ENCODE peak calls at places on chromosomes 5 and 9, in seven cellular contexts. P is body of pancreas; V is CD8-positive, alpha-beta T cell; R is aorta; Z is hepatocyte; L is lung; N is right cardiac atrium. J is an unnamed sample. For H3K27me3, the result is how much of the 10 kb centered on the place peaks cover.

GRCh38 chr5:124124711-124125229 is 612.8 kb downstream of the CSNK1G3 start:
- DNase-seq in P (no peak), V (no peak), R (no peak), Z (no peak), L (no peak), N (no peak), J (peak)

GRCh38 chr5:172548311-172548731 is 92.7 kb upstream of the NEURL1B start:
- DNase-seq in P (no peak), V (no peak), R (no peak), Z (no peak), L (no peak), N (no peak), J (no peak)

GRCh38 chr9:134236001-134236421 is 71.6 kb upstream of the RNU6ATAC start:
- DNase-seq in P (no peak), V (no peak), R (no peak), Z (no peak), L (no peak), N (peak), J (no peak)

GRCh38 chr9:2787065-2787464 is 56.8 kb downstream of the PUM3 start:
- DNase-seq in P (no peak), V (no peak), R (no peak), Z (no peak), L (no peak), N (no peak), J (no peak)

GRCh38 chr5:126044111-126044668 is 379.0 kb upstream of the GRAMD2B start:
- DNase-seq in P (peak), V (no peak), R (no peak), Z (peak), L (no peak), N (peak), J (peak)

GRCh38 chr9:131094622-131095021 is 1.7 kb upstream of the AIF1L start:
- DNase-seq in P (no peak), V (no peak), R (no peak), Z (peak), L (no peak), N (peak), J (no peak)

GRCh38 chr5:125611541-125611940 is 811.7 kb upstream of the GRAMD2B start:
- DNase-seq in P (no peak), V (no peak), R (no peak), Z (no peak), L (no peak), N (no peak), J (no peak)

GRCh38 chr5:37071901-37072581 is 177.1 kb downstream of the CPLANE1 start:
- DNase-seq in P (no peak), V (no peak), R (no peak), Z (no peak), L (no peak), N (no peak), J (peak)

GRCh38 chr9:94971378-94972131 is 245.1 kb downstream of the AOPEP start:
- DNase-seq in P (peak), V (no peak), R (no peak), Z (no peak), L (no peak), N (no peak), J (no peak)

GRCh38 chr5:116389601-116390000 is 185.0 kb downstream of the SEMA6A start:
- DNase-seq in P (no peak), V (no peak), R (no peak), Z (no peak), L (no peak), N (no peak), J (no peak)

GRCh38 chr5:150945501-150945900 is 40.7 kb upstream of the ZNF300 start:
- DNase-seq in P (no peak), V (no peak), R (no peak), Z (no peak), L (no peak), N (no peak), J (no peak)

GRCh38 chr9:115615821-115616665 is 498.1 kb upstream of the TNC start:
- DNase-seq in P (no peak), V (no peak), R (no peak), Z (no peak), L (no peak), N (no peak), J (no peak)

GRCh38 chr9:126491256-126491879 is 122.4 kb upstream of the LMX1B start:
- DNase-seq in P (peak), V (peak), R (peak), Z (peak), L (peak), N (peak), J (peak)

GRCh38 chr9:136018257-136019031 is 57.3 kb upstream of the UBAC1 start:
- DNase-seq in P (no peak), V (no peak), R (no peak), Z (no peak), L (no peak), N (peak), J (no peak)

GRCh38 chr9:117796681-117797080 is 92.5 kb downstream of the TLR4 start:
- DNase-seq in P (no peak), V (no peak), R (no peak), Z (no peak), L (no peak), N (no peak), J (no peak)

GRCh38 chr9:76379494-76379893 is 14.7 kb downstream of the RFK start:
- DNase-seq in P (peak), V (no peak), R (no peak), Z (no peak), L (no peak), N (no peak), J (peak)

GRCh38 chr5:162096448-162096847 is 28.9 kb downstream of the GABRG2 start:
- DNase-seq in P (no peak), V (no peak), R (no peak), Z (peak), L (no peak), N (no peak), J (no peak)

DNA sequence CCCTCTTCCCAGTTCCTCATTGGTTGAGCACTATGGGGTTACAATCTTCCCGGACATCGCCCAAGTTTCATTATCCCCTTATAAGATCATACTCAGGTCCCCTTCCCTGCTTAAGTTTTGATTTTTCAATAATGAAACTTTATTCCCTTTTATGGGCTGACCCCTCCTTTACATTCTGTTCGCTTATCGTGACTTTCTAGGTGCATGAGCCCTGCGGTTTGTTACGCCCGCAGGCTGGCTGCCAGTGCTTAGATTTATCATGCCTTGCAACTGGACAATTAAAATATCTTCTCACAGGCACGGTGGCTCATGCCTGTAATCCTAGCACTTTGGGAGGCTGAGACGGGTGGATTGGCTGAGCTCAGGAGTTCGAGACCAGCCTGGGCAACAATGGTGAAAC is 127.9 kb upstream of the FER start:
- DNase-seq in P (no peak), V (no peak), R (no peak), Z (no peak), L (no peak), N (no peak), J (no peak)
- H3K27me3 ChIP-seq in P (under half), V (under half), R (under half), Z (under half), L (under half), N (under half), J (under half)

GRCh38 chr9:85941966-85942912 is 1.3 kb downstream of the NAA35 start:
- DNase-seq in P (no peak), V (no peak), R (no peak), Z (no peak), L (no peak), N (no peak), J (no peak)
- H3K27ac ChIP-seq in P (no peak), V (peak), R (no peak), Z (peak), L (no peak), N (no peak), J (no peak)

GRCh38 chr5:55734658-55735057 is 3.2 kb upstream of the DDX4 start:
- DNase-seq in P (no peak), V (no peak), R (no peak), Z (no peak), L (no peak), N (no peak), J (no peak)

GRCh38 chr5:55742778-55743177 is 4.9 kb downstream of the DDX4 start:
- DNase-seq in P (peak), V (no peak), R (no peak), Z (no peak), L (no peak), N (no peak), J (no peak)

GRCh38 chr5:55731848-55732247 is 6.0 kb upstream of the DDX4 start:
- DNase-seq in P (no peak), V (no peak), R (no peak), Z (no peak), L (no peak), N (no peak), J (no peak)

GRCh38 chr5:55732592-55732991 is 5.3 kb upstream of the DDX4 start:
- DNase-seq in P (no peak), V (no peak), R (no peak), Z (no peak), L (no peak), N (no peak), J (peak)

GRCh38 chr5:55737793-55738192 is at the start of gene DDX4:
- DNase-seq in P (no peak), V (no peak), R (no peak), Z (no peak), L (no peak), N (no peak), J (no peak)
- H3K4me3 ChIP-seq in P (no peak), V (no peak), R (no peak), Z (no peak), L (no peak), N (no peak), J (no peak)

GRCh38 chr5:1896602-1897376 is 14.1 kb upstream of the IRX4 start:
- DNase-seq in P (no peak), V (no peak), R (peak), Z (no peak), L (no peak), N (peak), J (no peak)
- H3K27me3 ChIP-seq in P (under half), V (under half), R (under half), Z (half or more), L (under half), N (under half), J (under half)

DNA sequence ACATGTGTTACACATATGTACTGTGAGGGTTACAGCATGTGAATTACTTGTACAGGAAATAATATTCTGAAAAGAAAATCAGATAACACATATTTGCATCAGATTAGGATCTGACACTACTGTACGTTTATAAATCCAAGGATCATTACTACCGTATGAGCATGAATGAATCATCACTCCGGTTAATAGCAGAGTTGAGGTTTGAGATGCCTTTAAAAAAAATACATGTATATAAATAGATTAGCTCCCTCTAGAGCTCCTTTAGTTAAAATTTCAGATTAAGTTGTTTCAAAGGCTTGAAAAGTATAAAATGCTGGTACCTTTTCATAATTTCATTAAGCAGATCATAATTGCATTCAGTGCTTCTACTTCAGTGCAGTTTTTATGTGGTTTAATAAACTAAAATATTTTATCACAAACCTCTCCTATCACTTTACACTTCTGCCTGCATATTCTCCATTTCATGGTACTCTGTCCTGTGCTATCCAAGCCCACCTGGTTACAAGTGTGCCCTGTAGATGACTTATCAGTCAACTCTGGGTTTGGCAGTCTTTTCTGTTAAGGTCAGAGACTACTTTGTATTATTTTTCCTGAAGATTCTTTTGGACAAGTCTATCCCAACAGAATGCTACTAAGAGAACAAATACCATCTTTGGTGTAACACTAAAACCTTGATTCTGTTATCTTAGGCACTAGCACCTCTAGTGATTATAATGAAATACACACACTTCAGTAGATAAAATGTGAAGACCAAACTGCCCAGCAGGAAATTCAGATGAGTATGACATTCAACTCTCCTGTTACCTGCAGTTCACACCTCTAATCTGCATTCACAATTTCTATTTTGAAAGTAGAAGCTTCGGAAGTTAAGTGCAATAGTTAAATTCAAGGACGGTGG is 48.0 kb upstream of the POU5F2 start:
- DNase-seq in P (no peak), V (no peak), R (no peak), Z (no peak), L (no peak), N (no peak), J (no peak)
- H3K27ac ChIP-seq in P (no peak), V (no peak), R (no peak), Z (no peak), L (no peak), N (no peak), J (no peak)

GRCh38 chr5:43602818-43603534 is at the start of gene NNT:
- DNase-seq in P (peak), V (peak), R (peak), Z (peak), L (peak), N (peak), J (peak)

GRCh38 chr5:43602456-43602817 is 543 bp upstream of the NNT start:
- DNase-seq in P (peak), V (peak), R (peak), Z (peak), L (peak), N (peak), J (peak)

GRCh38 chr5:43601454-43602260 is 1.3 kb upstream of the NNT start:
- DNase-seq in P (no peak), V (no peak), R (no peak), Z (no peak), L (no peak), N (no peak), J (peak)

GRCh38 chr5:43604699-43605098 is 1.7 kb downstream of the NNT start:
- DNase-seq in P (no peak), V (no peak), R (no peak), Z (no peak), L (no peak), N (no peak), J (no peak)

GRCh38 chr5:43603535-43604363 is 769 bp downstream of the NNT start:
- DNase-seq in P (peak), V (peak), R (peak), Z (peak), L (peak), N (peak), J (peak)
- H3K4me3 ChIP-seq in P (peak), V (peak), R (peak), Z (peak), L (peak), N (peak), J (peak)